ENCODE peak calls at places on chromosomes 2 and 18, in seven cellular contexts. I is cardiac fibroblast, W is GM20000, J is H9, A is K562, F is sigmoid colon, T is AG04450. V is an unnamed sample.
A peak's percentile ranks its signal among the peaks of the same experiment; 100 is the strongest.

GRCh38 chr2:45872211-45872610 is 220.7 kb downstream of the PRKCE start:
- DNase-seq in J (no peak), I (peak; percentile 37), T (no peak), W (no peak), F (no peak), A (no peak), V (no peak)

GRCh38 chr18:79494936-79495335 is 99.2 kb downstream of the NFATC1 start:
- DNase-seq in F (peak; percentile 61), J (no peak), T (no peak), W (no peak), I (no peak), A (no peak), V (no peak)

GRCh38 chr2:220006152-220006551 is 378.7 kb downstream of the SLC4A3 start:
- DNase-seq in I (peak; percentile 49), T (no peak), A (no peak), J (no peak), F (no peak), W (no peak), V (no peak)

GRCh38 chr2:9703085-9703641 is 72.4 kb upstream of the YWHAQ start:
- DNase-seq in I (peak; percentile 79), F (no peak), A (no peak), J (no peak), W (no peak), T (peak; percentile 36), V (peak; percentile 96)

GRCh38 chr2:205682239-205683021 is at the start of gene NRP2:
- DNase-seq in J (peak; percentile 90), A (peak; percentile 15), F (peak; percentile 98), W (peak; percentile 74), I (peak; percentile 88), T (peak; percentile 63), V (peak; percentile 70)

GRCh38 chr2:6216234-6216633 is 524.0 kb downstream of the SOX11 start:
- DNase-seq in A (no peak), W (no peak), F (no peak), J (no peak), T (no peak), I (no peak), V (no peak)

GRCh38 chr2:84836215-84836614 is 44.7 kb downstream of the TRABD2A start:
- DNase-seq in J (no peak), A (no peak), W (no peak), I (no peak), T (no peak), F (no peak), V (no peak)

GRCh38 chr2:1736997-1737480 is 7.3 kb downstream of the PXDN start:
- DNase-seq in J (no peak), I (peak; percentile 91), A (no peak), W (no peak), F (peak; percentile 86), T (peak; percentile 76), V (no peak)

GRCh38 chr18:33838084-33838483 is 260.1 kb downstream of the ASXL3 start:
- DNase-seq in I (no peak), J (no peak), F (no peak), T (no peak), A (no peak), W (no peak), V (no peak)

GRCh38 chr18:650428-650858 is 7.0 kb upstream of the TYMS start:
- DNase-seq in T (no peak), W (peak; percentile 41), A (no peak), J (no peak), F (no peak), I (no peak), V (peak; percentile 74)

GRCh38 chr18:7683753-7684152 is 116.6 kb downstream of the PTPRM start:
- DNase-seq in A (no peak), T (no peak), W (no peak), F (no peak), I (no peak), J (peak; percentile 69), V (no peak)

GRCh38 chr2:120768112-120769048 is 32.7 kb downstream of the GLI2 start:
- DNase-seq in W (no peak), F (peak; percentile 63), I (no peak), J (no peak), A (no peak), T (no peak), V (no peak)

GRCh38 chr2:172647439-172647838 is 88.2 kb upstream of the RAPGEF4 start:
- DNase-seq in A (no peak), T (no peak), I (peak; percentile 22), F (no peak), J (no peak), W (no peak), V (no peak)

GRCh38 chr2:129396980-129397599 is 582.4 kb upstream of the RAB6C start:
- DNase-seq in I (peak; percentile 15), A (peak; percentile 31), F (no peak), T (no peak), J (peak; percentile 77), W (peak; percentile 44), V (peak; percentile 31)

GRCh38 chr2:38502107-38502506 is 100.6 kb downstream of the HNRNPLL start:
- DNase-seq in F (no peak), I (no peak), J (no peak), W (no peak), T (no peak), A (no peak), V (no peak)

GRCh38 chr18:55869965-55870585 is 282.1 kb upstream of the TCF4 start:
- DNase-seq in J (no peak), A (no peak), W (no peak), T (no peak), F (peak; percentile 77), I (peak; percentile 77), V (no peak)

GRCh38 chr2:195009202-195009601 is 647.8 kb upstream of the SLC39A10 start:
- DNase-seq in I (peak; percentile 25), F (no peak), T (no peak), W (no peak), J (no peak), A (no peak), V (no peak)

GRCh38 chr2:150531626-150532419 is 44.4 kb upstream of the RND3 start:
- DNase-seq in W (no peak), F (no peak), T (no peak), A (no peak), I (peak; percentile 38), J (no peak), V (no peak)

GRCh38 chr2:13114391-13114790 is 397.7 kb downstream of the TRIB2 start:
- DNase-seq in T (no peak), W (no peak), F (no peak), I (peak; percentile 12), A (no peak), J (no peak), V (no peak)

GRCh38 chr2:38740851-38741541 is 10.2 kb downstream of the SRSF7 start:
- DNase-seq in A (peak; percentile 37), W (no peak), I (peak; percentile 72), F (no peak), T (no peak), J (no peak), V (no peak)

GRCh38 chr2:177604291-177605065 is 211.9 kb downstream of the AGPS start:
- DNase-seq in I (peak; percentile 80), F (no peak), A (peak; percentile 55), T (peak; percentile 23), J (peak; percentile 46), W (peak; percentile 30), V (peak; percentile 3)
- TF ChIP-seq CTCF in I (peak; percentile 75), F (peak; percentile 61), A (peak; percentile 79), T (peak; percentile 85), J (peak; percentile 82), W (peak; percentile 55), V (peak; percentile 55)

GRCh38 chr2:109351164-109351756 is 222.3 kb downstream of the SH3RF3 start:
- DNase-seq in I (peak; percentile 74), W (no peak), T (peak; percentile 54), A (no peak), J (no peak), F (peak; percentile 82), V (peak; percentile 46)
- TF ChIP-seq CTCF in I (no peak), W (no peak), T (no peak), A (no peak), J (no peak), F (no peak), V (no peak)

GRCh38 chr2:231924889-231925275 is 1.3 kb downstream of the NPPC start:
- DNase-seq in W (no peak), A (no peak), I (no peak), T (no peak), J (no peak), F (no peak), V (no peak)
- TF ChIP-seq CTCF in W (no peak), A (no peak), I (no peak), T (no peak), J (no peak), F (no peak), V (no peak)

DNA sequence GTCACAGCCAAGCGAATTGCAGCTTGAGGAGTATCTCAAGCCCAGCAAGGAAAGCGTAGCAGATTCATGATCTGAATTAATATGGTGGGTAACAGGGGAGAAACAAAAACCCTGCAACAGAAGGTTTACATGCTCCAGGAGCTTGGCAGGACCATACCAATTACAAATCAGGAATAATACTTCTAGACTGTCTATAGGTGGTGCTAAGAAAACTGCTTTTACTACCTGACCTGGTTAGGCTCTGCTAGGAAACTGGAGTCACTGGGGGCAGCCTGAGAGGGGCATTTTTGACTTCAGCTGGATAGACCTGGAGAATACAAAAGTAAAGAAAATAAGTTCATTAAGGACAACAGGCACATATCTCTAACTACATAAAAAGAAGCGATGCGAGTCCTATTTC is 24.6 kb upstream of the SPOPL start:
- DNase-seq in J (no peak), T (no peak), A (no peak), I (no peak), W (no peak), F (no peak), V (no peak)
- TF ChIP-seq CTCF in J (peak; percentile 29), T (no peak), A (peak; percentile 38), I (no peak), W (no peak), F (no peak), V (no peak)